ENCODE peak calls at places on chromosomes 2 and 18, in four cellular contexts. T, I, K and X are unnamed samples.

GRCh38 chr2:27379840-27380625 is 501 bp downstream of the ZNF513 start:
- DNase-seq in K (peak; percentile 88), T (peak; percentile 33), I (no peak), X (no peak)

GRCh38 chr18:33581816-33582215 is 3.8 kb downstream of the ASXL3 start:
- DNase-seq in T (no peak), K (no peak), I (no peak), X (no peak)

GRCh38 chr2:119823734-119824334 is 64.1 kb downstream of the PTPN4 start:
- DNase-seq in K (no peak), T (peak; percentile 70), I (no peak), X (peak; percentile 8)

GRCh38 chr18:21489919-21490495 is 110.5 kb downstream of the ESCO1 start:
- DNase-seq in I (no peak), T (no peak), K (no peak), X (no peak)

GRCh38 chr18:58580623-58581022 is 48.3 kb downstream of the ALPK2 start:
- DNase-seq in K (no peak), I (peak; percentile 60), T (peak; percentile 77), X (peak; percentile 68)

GRCh38 chr2:130387804-130388203 is 31.9 kb downstream of the PTPN18 start:
- DNase-seq in I (no peak), T (no peak), K (peak; percentile 63), X (no peak)

GRCh38 chr2:180370476-180371205 is 363.5 kb upstream of the CWC22 start:
- DNase-seq in I (no peak), T (no peak), K (no peak), X (no peak)

GRCh38 chr18:48813833-48814489 is 136.8 kb downstream of the SMAD7 start:
- DNase-seq in T (peak; percentile 12), I (no peak), K (peak; percentile 59), X (no peak)

GRCh38 chr2:10194021-10194820 is 71.7 kb downstream of the RRM2 start:
- DNase-seq in K (no peak), T (peak; percentile 27), I (no peak), X (no peak)

GRCh38 chr2:23241611-23242245 is 143.3 kb upstream of the KLHL29 start:
- DNase-seq in T (no peak), I (no peak), K (no peak), X (no peak)

GRCh38 chr2:105380432-105381118 is 18.3 kb downstream of the FHL2 start:
- DNase-seq in I (no peak), K (peak; percentile 70), T (peak; percentile 82), X (no peak)

GRCh38 chr18:48308027-48308635 is 101.1 kb downstream of the ZBTB7C start:
- DNase-seq in I (no peak), T (no peak), K (peak; percentile 18), X (no peak)

GRCh38 chr18:49459404-49460171 is 857 bp downstream of the DYM start:
- DNase-seq in I (no peak), T (peak; percentile 29), K (no peak), X (no peak)

GRCh38 chr2:240412975-240413812 is 22.3 kb upstream of the GPC1 start:
- DNase-seq in I (no peak), T (no peak), K (peak; percentile 57), X (no peak)

GRCh38 chr2:112343827-112344585 is 68.6 kb downstream of the ZC3H6 start:
- DNase-seq in I (no peak), K (no peak), T (peak; percentile 8), X (no peak)

GRCh38 chr2:45904267-45904921 is 252.9 kb downstream of the PRKCE start:
- DNase-seq in K (no peak), T (no peak), I (no peak), X (no peak)

GRCh38 chr2:239361311-239361642 is 39.5 kb downstream of the HDAC4 start:
- DNase-seq in T (peak; percentile 39), K (no peak), I (no peak), X (no peak)

GRCh38 chr2:233468746-233469110 is 97.9 kb downstream of the USP40 start:
- DNase-seq in T (no peak), K (no peak), I (no peak), X (no peak)

GRCh38 chr2:44342854-44343253 is 18.4 kb downstream of the PREPL start:
- DNase-seq in I (no peak), K (no peak), T (peak; percentile 37), X (no peak)

GRCh38 chr2:239751719-239752355 is 273.3 kb downstream of the NDUFA10 start:
- DNase-seq in T (peak; percentile 55), I (no peak), K (peak; percentile 76), X (no peak)

GRCh38 chr2:48105848-48106247 is 199.6 kb upstream of the FBXO11 start:
- DNase-seq in T (no peak), K (no peak), I (no peak), X (no peak)

GRCh38 chr2:134438371-134438770 is 184.5 kb downstream of the MGAT5 start:
- DNase-seq in I (no peak), T (no peak), K (no peak), X (no peak)

GRCh38 chr2:181992776-181993175 is 7.1 kb downstream of the PPP1R1C start:
- DNase-seq in T (no peak), I (no peak), K (no peak), X (no peak)

GRCh38 chr2:86037141-86037794 is 68.4 kb downstream of the POLR1A start:
- DNase-seq in T (peak; percentile 94), I (no peak), K (peak; percentile 85), X (no peak)

GRCh38 chr2:174692256-174692830 is 71.9 kb downstream of the CHRNA1 start:
- DNase-seq in T (peak; percentile 26), K (no peak), I (no peak), X (no peak)

GRCh38 chr18:57743008-57743407 is 60.1 kb downstream of the ATP8B1 start:
- DNase-seq in T (peak; percentile 34), I (no peak), K (peak; percentile 85), X (no peak)

GRCh38 chr2:28160986-28161425 is 231.7 kb upstream of the FOSL2 start:
- DNase-seq in I (no peak), K (no peak), T (peak; percentile 95), X (no peak)

GRCh38 chr2:239932881-239933735 is 92.0 kb downstream of the NDUFA10 start:
- DNase-seq in T (no peak), K (peak; percentile 39), I (no peak), X (no peak)

GRCh38 chr18:55861266-55861665 is 273.3 kb upstream of the TCF4 start:
- DNase-seq in K (no peak), I (peak; percentile 29), T (peak; percentile 70), X (no peak)

GRCh38 chr18:79965119-79965902 is 868 bp downstream of the HSBP1L1 start:
- DNase-seq in T (peak; percentile 90), I (no peak), K (no peak), X (no peak)

GRCh38 chr2:215635788-215636139 is 199.9 kb upstream of the FN1 start:
- DNase-seq in K (no peak), I (no peak), T (peak; percentile 71), X (no peak)

GRCh38 chr2:132923787-132924186 is 253.8 kb upstream of the LYPD1 start:
- DNase-seq in T (peak; percentile 71), K (no peak), I (no peak), X (no peak)

GRCh38 chr2:48607307-48608014 is 10.2 kb upstream of the GTF2A1L start:
- DNase-seq in I (no peak), K (no peak), T (peak; percentile 64), X (no peak)

GRCh38 chr18:23099621-23100020 is 35.7 kb upstream of the CABLES1 start:
- DNase-seq in K (no peak), I (no peak), T (no peak), X (no peak)

GRCh38 chr2:54514819-54515569 is 58.9 kb downstream of the SPTBN1 start:
- DNase-seq in K (no peak), I (no peak), T (no peak), X (no peak)

GRCh38 chr2:88307817-88308216 is 137.7 kb downstream of the THNSL2 start:
- DNase-seq in I (peak; percentile 61), K (no peak), T (no peak), X (peak; percentile 48)

GRCh38 chr2:82339805-82340204 is 2035.3 kb upstream of the LRRTM1 start:
- DNase-seq in T (no peak), K (no peak), I (no peak), X (no peak)

GRCh38 chr18:45755936-45756335 is 32.0 kb downstream of the SLC14A1 start:
- DNase-seq in T (peak; percentile 75), I (no peak), K (peak; percentile 94), X (no peak)

GRCh38 chr2:113212245-113213060 is 38.7 kb downstream of the PSD4 start:
- DNase-seq in I (no peak), T (no peak), K (no peak), X (no peak)

GRCh38 chr2:50777954-50778353 is 254.0 kb downstream of the NRXN1 start:
- DNase-seq in K (no peak), T (no peak), I (no peak), X (no peak)

GRCh38 chr2:197308635-197309368 is 1.8 kb downstream of the ANKRD44 start:
- DNase-seq in T (no peak), I (no peak), K (no peak), X (no peak)
- H3K4me3 ChIP-seq in T (no peak overlapping the region), I (no peak overlapping the region), K (peak overlapping the region; percentile 77), X (no peak overlapping the region)

GRCh38 chr2:74392449-74392743 is 12.3 kb upstream of the DCTN1 start:
- DNase-seq in K (no peak), T (no peak), I (no peak), X (no peak)
- H3K4me3 ChIP-seq in K (no peak overlapping the region), T (no peak overlapping the region), I (no peak overlapping the region), X (peak overlapping the region; percentile 13)

DNA sequence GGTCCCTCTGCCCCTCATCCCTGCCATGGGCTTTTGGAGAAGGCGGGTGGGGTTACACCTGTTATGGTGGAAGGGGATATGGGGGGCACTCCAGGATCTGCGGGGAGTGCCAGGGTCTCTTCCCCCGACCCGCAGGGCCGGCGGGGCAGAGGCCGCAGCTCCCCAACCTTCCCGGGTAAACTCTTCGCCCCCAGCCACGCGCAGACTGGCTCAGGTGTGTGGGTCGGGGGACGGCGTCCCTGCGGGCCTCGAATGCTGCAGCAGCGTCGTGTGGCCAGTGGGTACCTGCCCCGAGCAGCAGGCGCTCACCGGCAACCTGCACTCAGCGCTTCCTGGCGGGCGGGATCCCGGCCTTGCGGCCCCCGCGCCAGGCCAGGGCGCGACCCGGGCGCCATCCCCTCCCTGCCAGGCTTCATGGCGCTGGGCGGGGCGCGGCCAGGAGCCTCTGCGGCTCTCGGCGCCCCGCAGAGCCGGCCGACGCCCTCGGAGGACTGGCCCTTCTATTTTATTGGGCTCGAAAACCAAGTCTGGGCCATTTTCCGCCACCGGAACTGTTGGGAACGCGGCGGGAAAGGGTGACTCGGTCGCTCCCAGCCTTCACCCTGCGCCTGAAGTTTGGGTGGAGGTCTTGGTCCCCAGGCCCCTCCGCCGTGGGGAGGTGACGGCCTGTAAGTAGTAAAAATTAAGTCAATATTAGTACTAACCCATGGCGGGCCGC is 4.5 kb downstream of the GBX2 start:
- DNase-seq in K (no peak), I (no peak), T (no peak), X (no peak)
- H3K4me3 ChIP-seq in K (peak overlapping the region; percentile 14), I (peak overlapping the region; percentile 21), T (peak overlapping the region; percentile 40), X (no peak overlapping the region)

DNA sequence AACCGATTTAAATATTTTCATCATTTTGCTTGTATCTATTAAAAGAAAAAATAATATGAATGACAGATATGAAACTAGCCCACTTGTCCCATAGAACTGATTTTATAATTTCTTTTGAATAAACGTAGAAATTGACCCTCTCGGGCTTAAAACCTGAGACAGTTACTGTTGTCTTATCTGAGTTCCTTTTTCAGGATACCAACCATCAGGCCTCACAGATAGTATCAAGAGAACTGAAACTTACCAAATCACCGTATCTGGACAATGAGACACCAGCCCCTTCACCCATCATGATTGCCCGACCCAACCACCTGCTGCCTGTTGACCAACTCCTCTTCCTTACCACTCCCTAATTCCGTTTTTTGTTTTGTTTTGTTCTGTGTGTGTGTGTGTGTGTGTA is 53.7 kb downstream of the LCLAT1 start:
- DNase-seq in T (no peak), I (no peak), K (no peak), X (no peak)
- H3K4me3 ChIP-seq in T (no peak overlapping the region), I (no peak overlapping the region), K (no peak overlapping the region), X (no peak overlapping the region)

GRCh38 chr18:8972116-8972515 is 130.4 kb upstream of the NDUFV2 start:
- DNase-seq in T (no peak), K (no peak), I (no peak), X (no peak)
- H3K4me3 ChIP-seq in T (no peak overlapping the region), K (no peak overlapping the region), I (no peak overlapping the region), X (no peak overlapping the region)